ENCODE peak calls at places on chromosomes 11 and 22, in five cellular contexts. One of them, this sample, is unnamed.

GRCh38 chr11:68925613-68926012 is 21.9 kb downstream of the IGHMBP2 start:
- DNase-seq in IMR-90: no peak
- DNase-seq in SK-N-SH: no peak
- DNase-seq in HepG2: no peak
- DNase-seq in GM12878: no peak
- DNase-seq in this sample: no peak

GRCh38 chr11:114605370-114605769 is 9.8 kb upstream of the NXPE4 start:
- DNase-seq in IMR-90: no peak
- DNase-seq in SK-N-SH: no peak
- DNase-seq in HepG2: no peak
- DNase-seq in GM12878: no peak
- DNase-seq in this sample: no peak

GRCh38 chr11:83449338-83449913 is 163.3 kb upstream of the CCDC90B start:
- DNase-seq in IMR-90: no peak
- DNase-seq in SK-N-SH: no peak
- DNase-seq in HepG2: no peak
- DNase-seq in GM12878: no peak
- DNase-seq in this sample: no peak

GRCh38 chr11:61967924-61968757 is 707 bp upstream of the FTH1 start:
- DNase-seq in IMR-90: no peak
- DNase-seq in SK-N-SH: peak; percentile 61
- DNase-seq in HepG2: peak; percentile 53
- DNase-seq in GM12878: peak; percentile 62
- DNase-seq in this sample: peak; percentile 69

GRCh38 chr11:60937811-60938210 is 13.6 kb downstream of the TMEM132A start:
- DNase-seq in IMR-90: no peak
- DNase-seq in SK-N-SH: peak; percentile 32
- DNase-seq in HepG2: no peak
- DNase-seq in GM12878: no peak
- DNase-seq in this sample: no peak

GRCh38 chr11:35376613-35377012 is 42.7 kb downstream of the SLC1A2 start:
- DNase-seq in IMR-90: peak; percentile 74
- DNase-seq in SK-N-SH: peak; percentile 48
- DNase-seq in HepG2: no peak
- DNase-seq in GM12878: no peak
- DNase-seq in this sample: no peak

GRCh38 chr11:1338201-1339065 is 29.0 kb upstream of the TOLLIP start:
- DNase-seq in IMR-90: no peak
- DNase-seq in SK-N-SH: peak; percentile 15
- DNase-seq in HepG2: no peak
- DNase-seq in GM12878: no peak
- DNase-seq in this sample: no peak

GRCh38 chr11:10933455-10934292 is 75.8 kb upstream of the ZBED5 start:
- DNase-seq in IMR-90: peak; percentile 92
- DNase-seq in SK-N-SH: peak; percentile 78
- DNase-seq in HepG2: peak; percentile 62
- DNase-seq in GM12878: peak; percentile 39
- DNase-seq in this sample: peak; percentile 81

GRCh38 chr11:1487091-1487850 is 692 bp upstream of the MOB2 start:
- DNase-seq in IMR-90: no peak
- DNase-seq in SK-N-SH: no peak
- DNase-seq in HepG2: no peak
- DNase-seq in GM12878: no peak
- DNase-seq in this sample: no peak

GRCh38 chr22:39240841-39241631 is 3.7 kb downstream of the PDGFB start:
- DNase-seq in IMR-90: no peak
- DNase-seq in SK-N-SH: no peak
- DNase-seq in HepG2: peak; percentile 91
- DNase-seq in GM12878: no peak
- DNase-seq in this sample: peak; percentile 38

DNA sequence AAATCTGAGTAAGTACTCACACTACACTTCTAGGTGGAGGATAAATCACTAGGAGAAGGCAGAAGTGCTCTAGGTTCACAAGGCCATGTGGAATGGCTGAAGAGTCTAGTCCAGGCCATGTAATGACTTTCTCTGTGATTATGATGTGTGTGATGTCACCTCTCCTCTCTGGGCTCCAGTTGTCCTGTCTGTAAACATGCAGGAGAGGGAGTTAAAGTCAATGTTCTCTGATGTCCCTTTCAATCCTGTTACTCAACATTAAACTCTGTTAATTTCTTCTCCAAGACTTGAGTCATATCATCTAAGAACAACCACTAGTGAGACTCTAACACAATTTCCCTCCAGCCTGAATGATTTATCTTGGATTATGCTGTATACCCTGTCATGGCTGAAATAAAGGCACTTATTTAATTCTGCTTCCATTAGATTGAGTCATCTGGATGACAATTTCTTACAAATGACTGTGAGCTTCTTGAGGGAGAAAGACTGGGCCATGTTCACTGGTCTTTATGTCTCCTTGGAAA is 192.8 kb upstream of the NARS2 start:
- DNase-seq in IMR-90: peak; percentile 21
- DNase-seq in SK-N-SH: no peak
- DNase-seq in HepG2: no peak
- DNase-seq in GM12878: no peak
- DNase-seq in this sample: no peak
- TF ChIP-seq MXI1 in IMR-90: no peak
- TF ChIP-seq MXI1 in SK-N-SH: no peak
- TF ChIP-seq MXI1 in HepG2: no peak
- TF ChIP-seq MXI1 in GM12878: no peak
- TF ChIP-seq MXI1 in this sample: no peak

GRCh38 chr11:3786781-3787428 is 10.4 kb downstream of the NUP98 start:
- DNase-seq in IMR-90: no peak
- DNase-seq in SK-N-SH: no peak
- DNase-seq in HepG2: no peak
- DNase-seq in GM12878: no peak
- DNase-seq in this sample: no peak
- TF ChIP-seq MXI1 in IMR-90: no peak
- TF ChIP-seq MXI1 in SK-N-SH: no peak
- TF ChIP-seq MXI1 in HepG2: no peak
- TF ChIP-seq MXI1 in GM12878: no peak
- TF ChIP-seq MXI1 in this sample: no peak

GRCh38 chr22:36086629-36087254 is 58.1 kb upstream of the RBFOX2 start:
- DNase-seq in IMR-90: no peak
- DNase-seq in SK-N-SH: no peak
- DNase-seq in HepG2: no peak
- DNase-seq in GM12878: no peak
- DNase-seq in this sample: no peak
- TF ChIP-seq MXI1 in IMR-90: no peak
- TF ChIP-seq MXI1 in SK-N-SH: no peak
- TF ChIP-seq MXI1 in HepG2: no peak
- TF ChIP-seq MXI1 in GM12878: no peak
- TF ChIP-seq MXI1 in this sample: no peak

GRCh38 chr11:76629133-76629852 is 41.3 kb downstream of the LRRC32 start:
- DNase-seq in IMR-90: peak; percentile 75
- DNase-seq in SK-N-SH: no peak
- DNase-seq in HepG2: no peak
- DNase-seq in GM12878: peak; percentile 38
- DNase-seq in this sample: no peak
- TF ChIP-seq MXI1 in IMR-90: no peak
- TF ChIP-seq MXI1 in SK-N-SH: no peak
- TF ChIP-seq MXI1 in HepG2: no peak
- TF ChIP-seq MXI1 in GM12878: no peak
- TF ChIP-seq MXI1 in this sample: no peak

GRCh38 chr22:25484916-25485315 is 79.6 kb upstream of the GRK3 start:
- DNase-seq in IMR-90: no peak
- DNase-seq in SK-N-SH: no peak
- DNase-seq in HepG2: no peak
- DNase-seq in GM12878: no peak
- DNase-seq in this sample: no peak

GRCh38 chr22:25484498-25484897 is 80.0 kb upstream of the GRK3 start:
- DNase-seq in IMR-90: no peak
- DNase-seq in SK-N-SH: no peak
- DNase-seq in HepG2: no peak
- DNase-seq in GM12878: no peak
- DNase-seq in this sample: no peak

GRCh38 chr22:25487508-25487907 is 77.0 kb upstream of the GRK3 start:
- DNase-seq in IMR-90: no peak
- DNase-seq in SK-N-SH: no peak
- DNase-seq in HepG2: no peak
- DNase-seq in GM12878: no peak
- DNase-seq in this sample: no peak

GRCh38 chr22:25483931-25484330 is 80.5 kb upstream of the GRK3 start:
- DNase-seq in IMR-90: no peak
- DNase-seq in SK-N-SH: no peak
- DNase-seq in HepG2: no peak
- DNase-seq in GM12878: no peak
- DNase-seq in this sample: no peak

GRCh38 chr22:25485626-25486545 is 78.6 kb upstream of the GRK3 start:
- DNase-seq in IMR-90: peak; percentile 43
- DNase-seq in SK-N-SH: no peak
- DNase-seq in HepG2: no peak
- DNase-seq in GM12878: peak; percentile 47
- DNase-seq in this sample: no peak
- TF ChIP-seq MXI1 in IMR-90: no peak
- TF ChIP-seq MXI1 in SK-N-SH: no peak
- TF ChIP-seq MXI1 in HepG2: no peak
- TF ChIP-seq MXI1 in GM12878: no peak
- TF ChIP-seq MXI1 in this sample: no peak

GRCh38 chr11:17479284-17480214 is 2.9 kb upstream of the ABCC8 start:
- DNase-seq in IMR-90: no peak
- DNase-seq in SK-N-SH: peak; percentile 85
- DNase-seq in HepG2: no peak
- DNase-seq in GM12878: no peak
- DNase-seq in this sample: peak; percentile 67
- TF ChIP-seq MXI1 in IMR-90: no peak
- TF ChIP-seq MXI1 in SK-N-SH: no peak
- TF ChIP-seq MXI1 in HepG2: no peak
- TF ChIP-seq MXI1 in GM12878: no peak
- TF ChIP-seq MXI1 in this sample: no peak

GRCh38 chr22:20922141-20922751 is 5.0 kb downstream of the CRKL start:
- DNase-seq in IMR-90: no peak
- DNase-seq in SK-N-SH: no peak
- DNase-seq in HepG2: no peak
- DNase-seq in GM12878: no peak
- DNase-seq in this sample: peak; percentile 49
- TF ChIP-seq MXI1 in IMR-90: no peak
- TF ChIP-seq MXI1 in SK-N-SH: no peak
- TF ChIP-seq MXI1 in HepG2: no peak
- TF ChIP-seq MXI1 in GM12878: no peak
- TF ChIP-seq MXI1 in this sample: no peak

GRCh38 chr11:119324124-119324665 is 7.3 kb upstream of the MCAM start:
- DNase-seq in IMR-90: no peak
- DNase-seq in SK-N-SH: no peak
- DNase-seq in HepG2: no peak
- DNase-seq in GM12878: no peak
- DNase-seq in this sample: no peak

GRCh38 chr11:119322921-119323531 is 6.1 kb upstream of the MCAM start:
- DNase-seq in IMR-90: no peak
- DNase-seq in SK-N-SH: no peak
- DNase-seq in HepG2: no peak
- DNase-seq in GM12878: no peak
- DNase-seq in this sample: no peak

GRCh38 chr11:119320593-119321524 is 3.9 kb upstream of the MCAM start:
- DNase-seq in IMR-90: peak; percentile 65
- DNase-seq in SK-N-SH: no peak
- DNase-seq in HepG2: no peak
- DNase-seq in GM12878: no peak
- DNase-seq in this sample: peak; percentile 84

GRCh38 chr11:119322360-119322739 is 5.4 kb upstream of the MCAM start:
- DNase-seq in IMR-90: no peak
- DNase-seq in SK-N-SH: no peak
- DNase-seq in HepG2: no peak
- DNase-seq in GM12878: no peak
- DNase-seq in this sample: no peak

DNA sequence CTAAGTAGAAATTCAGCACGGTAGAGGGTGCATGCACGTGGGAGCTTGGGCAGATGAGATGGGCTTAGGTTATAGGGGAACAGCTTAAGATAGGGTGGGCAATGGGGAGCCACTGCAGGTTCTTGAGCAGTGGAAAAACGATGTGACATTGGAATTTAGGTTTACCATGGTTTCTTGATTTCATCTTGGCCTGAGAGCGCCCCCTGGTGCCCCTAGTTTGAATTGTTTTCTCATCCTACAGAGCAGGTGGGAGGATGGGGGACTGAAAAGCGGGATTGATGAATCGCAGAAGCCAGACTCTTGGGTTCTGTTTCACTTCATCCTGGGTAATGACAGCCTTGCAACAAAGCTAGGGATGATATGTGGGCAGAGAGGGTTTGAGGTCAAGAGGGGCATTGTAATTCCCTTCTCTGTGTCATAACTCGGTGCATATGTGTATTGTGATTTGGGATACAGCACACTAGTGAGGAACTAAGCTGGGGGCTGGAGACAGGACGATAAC is 6.7 kb upstream of the MCAM start:
- DNase-seq in IMR-90: peak; percentile 66
- DNase-seq in SK-N-SH: peak; percentile 86
- DNase-seq in HepG2: peak; percentile 46
- DNase-seq in GM12878: peak; percentile 37
- DNase-seq in this sample: peak; percentile 56
- TF ChIP-seq MXI1 in IMR-90: no peak
- TF ChIP-seq MXI1 in SK-N-SH: no peak
- TF ChIP-seq MXI1 in HepG2: no peak
- TF ChIP-seq MXI1 in GM12878: no peak
- TF ChIP-seq MXI1 in this sample: no peak

GRCh38 chr22:48306284-48306683 is 1521.4 kb downstream of the BRD1 start:
- DNase-seq in IMR-90: no peak
- DNase-seq in SK-N-SH: no peak
- DNase-seq in HepG2: no peak
- DNase-seq in GM12878: no peak
- DNase-seq in this sample: no peak
- TF ChIP-seq MXI1 in IMR-90: no peak
- TF ChIP-seq MXI1 in SK-N-SH: no peak
- TF ChIP-seq MXI1 in HepG2: no peak
- TF ChIP-seq MXI1 in GM12878: no peak
- TF ChIP-seq MXI1 in this sample: no peak

GRCh38 chr22:27637604-27638003 is 164.0 kb downstream of the MN1 start:
- DNase-seq in IMR-90: peak; percentile 28
- DNase-seq in SK-N-SH: no peak
- DNase-seq in HepG2: no peak
- DNase-seq in GM12878: no peak
- DNase-seq in this sample: no peak
- TF ChIP-seq MXI1 in IMR-90: no peak
- TF ChIP-seq MXI1 in SK-N-SH: no peak
- TF ChIP-seq MXI1 in HepG2: no peak
- TF ChIP-seq MXI1 in GM12878: no peak
- TF ChIP-seq MXI1 in this sample: no peak